ENCODE peak calls at places on chromosomes 1 and 21, in five cellular contexts. B is stimulated activated CD4-positive, alpha-beta T cell treated with anti-CD3 and anti-CD28 coated beads, Interleukin-12 subunit alpha, Interleukin-12 subunit beta, amount 100 ng/mL, for 4 hours; A is LoVo; G is glutamatergic neuron; U is NCI-H510A. F is an unnamed sample.

GRCh38 chr21:31667639-31668038 is 8.1 kb downstream of the SOD1 start:
- DNase-seq in B (no peak), A (no peak), G (no peak), U (no peak), F (no peak)

GRCh38 chr1:230713915-230714764 is at the start of gene AGT:
- DNase-seq in B (no peak), A (no peak), G (peak), U (no peak), F (peak)

GRCh38 chr1:63797056-63797726 is 23.4 kb downstream of the ROR1 start:
- DNase-seq in B (no peak), A (no peak), G (no peak), U (no peak), F (no peak)

GRCh38 chr21:28632718-28633408 is 359.8 kb downstream of the LTN1 start:
- DNase-seq in B (no peak), A (no peak), G (no peak), U (no peak), F (no peak)

GRCh38 chr1:87392241-87393192 is 63.8 kb downstream of the LMO4 start:
- DNase-seq in B (no peak), A (peak), G (no peak), U (no peak), F (no peak)

GRCh38 chr1:54302549-54302948 is 102.6 kb downstream of the MRPL37 start:
- DNase-seq in B (no peak), A (no peak), G (no peak), U (no peak), F (no peak)

GRCh38 chr1:182430263-182431068 is 19.5 kb upstream of the RGSL1 start:
- DNase-seq in B (no peak), A (no peak), G (no peak), U (no peak), F (no peak)

GRCh38 chr1:58857673-58858343 is 74.0 kb upstream of the JUN start:
- DNase-seq in B (no peak), A (no peak), G (no peak), U (no peak), F (no peak)

GRCh38 chr1:231335663-231336602 is 1.7 kb downstream of the EXOC8 start:
- DNase-seq in B (no peak), A (no peak), G (no peak), U (no peak), F (no peak)

GRCh38 chr1:75745276-75745675 is 20.8 kb downstream of the ACADM start:
- DNase-seq in B (no peak), A (no peak), G (no peak), U (no peak), F (no peak)

GRCh38 chr1:21261551-21262281 is 28.5 kb downstream of the ECE1 start:
- DNase-seq in B (no peak), A (peak), G (no peak), U (no peak), F (no peak)

GRCh38 chr1:234725177-234726132 is 115.5 kb upstream of the IRF2BP2 start:
- DNase-seq in B (peak), A (no peak), G (no peak), U (no peak), F (no peak)

GRCh38 chr1:229848762-229849677 is 218.0 kb upstream of the GALNT2 start:
- DNase-seq in B (no peak), A (peak), G (no peak), U (peak), F (no peak)

GRCh38 chr1:41835488-41835887 is 83.2 kb downstream of the HIVEP3 start:
- DNase-seq in B (no peak), A (no peak), G (no peak), U (no peak), F (no peak)

GRCh38 chr1:21160263-21160662 is 16.4 kb downstream of the EIF4G3 start:
- DNase-seq in B (no peak), A (no peak), G (no peak), U (no peak), F (no peak)

GRCh38 chr1:102941364-102941947 is 166.9 kb downstream of the COL11A1 start:
- DNase-seq in B (no peak), A (no peak), G (no peak), U (no peak), F (no peak)

GRCh38 chr1:194366705-194367104 is 1180.3 kb upstream of the B3GALT2 start:
- DNase-seq in B (no peak), A (no peak), G (no peak), U (no peak), F (no peak)

GRCh38 chr1:156704930-156705320 is 458 bp downstream of the CRABP2 start:
- DNase-seq in B (peak), A (no peak), G (peak), U (no peak), F (no peak)

GRCh38 chr1:59560807-59561450 is 253.8 kb upstream of the HOOK1 start:
- DNase-seq in B (no peak), A (no peak), G (no peak), U (no peak), F (no peak)

GRCh38 chr1:119008483-119009299 is 20.5 kb upstream of the TBX15 start:
- DNase-seq in B (no peak), A (peak), G (no peak), U (no peak), F (no peak)

GRCh38 chr1:119681560-119681959 is 30.2 kb upstream of the PHGDH start:
- DNase-seq in B (no peak), A (no peak), G (no peak), U (no peak), F (no peak)